ENCODE peak calls at places on chromosomes 12 and 14, in six cellular contexts. Q is coronary artery, Z is dorsolateral prefrontal cortex, G is WTC11, M is foreskin fibroblast, H is astrocyte of the spinal cord. X is an unnamed sample.

GRCh38 chr14:37903561-37904191 is 304.0 kb upstream of the SSTR1 start:
- DNase-seq in G (no peak), Q (no peak), H (peak; percentile 60), Z (no peak), M (peak; percentile 74), X (peak; percentile 75)

GRCh38 chr12:110200124-110200417 is 75.9 kb downstream of the IFT81 start:
- DNase-seq in M (peak; percentile 41), Z (no peak), Q (no peak), G (no peak), H (no peak), X (peak; percentile 31)

GRCh38 chr14:47676301-47676617 is 854 bp upstream of the MDGA2 start:
- DNase-seq in M (no peak), H (no peak), Q (no peak), G (no peak), Z (no peak), X (no peak)

GRCh38 chr14:76564471-76565119 is 188.7 kb downstream of the ESRRB start:
- DNase-seq in G (peak; percentile 28), M (no peak), Q (no peak), H (no peak), Z (no peak), X (no peak)

GRCh38 chr12:89980236-89980635 is 271.6 kb upstream of the ATP2B1 start:
- DNase-seq in G (no peak), Q (no peak), H (no peak), Z (no peak), M (peak; percentile 87), X (peak; percentile 47)

GRCh38 chr14:100470523-100470897 is 116.7 kb downstream of the BEGAIN start:
- DNase-seq in Z (no peak), H (no peak), Q (no peak), G (no peak), M (no peak), X (no peak)

GRCh38 chr12:52606581-52607241 is 5.4 kb upstream of the KRT72 start:
- DNase-seq in Z (no peak), G (no peak), Q (peak; percentile 47), M (no peak), H (no peak), X (no peak)

GRCh38 chr12:121301876-121302275 is 5.4 kb upstream of the CAMKK2 start:
- DNase-seq in M (no peak), Z (no peak), H (no peak), G (no peak), Q (no peak), X (peak; percentile 15)

GRCh38 chr14:56855891-56856461 is 45.7 kb upstream of the OTX2 start:
- DNase-seq in Z (no peak), Q (no peak), M (no peak), G (peak; percentile 73), H (no peak), X (no peak)

GRCh38 chr12:7108928-7109920 is at the start of gene C1RL:
- DNase-seq in H (peak; percentile 82), G (peak; percentile 95), Z (peak; percentile 72), M (peak; percentile 94), Q (peak; percentile 95), X (peak; percentile 97)

GRCh38 chr12:13094349-13094748 is 9.1 kb downstream of the GSG1 start:
- DNase-seq in Z (no peak), H (peak; percentile 34), G (no peak), M (peak; percentile 79), Q (no peak), X (peak; percentile 62)

GRCh38 chr12:38386238-38386985 is 69.8 kb downstream of the ALG10B start:
- DNase-seq in H (no peak), G (no peak), Q (no peak), Z (no peak), M (no peak), X (peak; percentile 2)

GRCh38 chr12:61629702-61630101 is 630.5 kb upstream of the USP15 start:
- DNase-seq in M (no peak), Z (no peak), Q (no peak), H (no peak), G (no peak), X (no peak)

GRCh38 chr14:97166497-97166896 is 369.3 kb downstream of the VRK1 start:
- DNase-seq in M (no peak), H (no peak), Q (no peak), G (no peak), Z (no peak), X (no peak)

GRCh38 chr12:50234347-50234746 is 49.0 kb downstream of the LIMA1 start:
- DNase-seq in Z (no peak), M (peak; percentile 49), H (no peak), Q (no peak), G (no peak), X (peak; percentile 46)

GRCh38 chr14:84465890-84466289 is 1064.1 kb upstream of the FLRT2 start:
- DNase-seq in M (peak; percentile 21), G (no peak), H (peak; percentile 13), Z (no peak), Q (no peak), X (no peak)

GRCh38 chr12:112347521-112347920 is 34.7 kb downstream of the HECTD4 start:
- DNase-seq in Z (no peak), G (no peak), M (peak; percentile 85), H (peak; percentile 96), Q (no peak), X (peak; percentile 96)

GRCh38 chr12:105882404-105882803 is 256.4 kb downstream of the NUAK1 start:
- DNase-seq in Q (no peak), H (peak; percentile 13), Z (peak; percentile 15), M (no peak), G (no peak), X (no peak)

GRCh38 chr12:110270125-110270962 is 10.7 kb upstream of the ATP2A2 start:
- DNase-seq in H (peak; percentile 51), M (peak; percentile 81), Q (no peak), G (no peak), Z (no peak), X (peak; percentile 71)

DNA sequence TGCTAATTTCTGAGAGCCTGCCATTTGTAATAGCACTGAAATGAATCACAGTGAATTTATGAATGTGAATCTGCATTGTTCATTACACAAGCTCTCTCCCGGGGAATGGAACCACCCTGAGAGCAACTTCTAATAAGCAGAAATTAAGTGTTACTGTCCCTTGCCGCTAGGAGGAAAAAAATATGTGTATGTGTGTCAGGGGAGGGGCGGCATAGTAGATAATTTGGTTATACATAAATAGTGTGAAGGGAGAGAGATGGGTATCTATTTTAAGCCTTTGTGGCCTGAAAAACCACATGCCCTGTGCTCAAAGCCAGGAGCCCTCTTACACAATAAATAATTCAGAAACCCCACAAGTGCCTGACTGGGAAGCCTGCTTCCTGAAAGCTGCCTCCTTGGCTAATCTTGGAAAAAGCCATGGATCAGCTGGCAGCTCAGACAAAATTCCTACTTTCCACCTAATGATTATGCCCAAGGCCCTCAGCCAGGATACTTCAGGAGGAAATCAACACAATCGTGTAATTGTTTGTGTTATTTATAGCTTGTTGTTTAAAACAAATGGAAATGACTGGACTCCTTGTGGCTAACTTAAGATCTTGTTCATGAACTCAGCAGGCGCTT is 366.2 kb upstream of the KITLG start:
- DNase-seq in G (no peak), H (peak; percentile 75), Q (no peak), M (peak; percentile 71), Z (no peak), X (peak; percentile 71)
- TF ChIP-seq CTCF in G (no peak), H (no peak), Q (no peak), M (peak; percentile 17), Z (no peak), X (peak; percentile 9)

DNA sequence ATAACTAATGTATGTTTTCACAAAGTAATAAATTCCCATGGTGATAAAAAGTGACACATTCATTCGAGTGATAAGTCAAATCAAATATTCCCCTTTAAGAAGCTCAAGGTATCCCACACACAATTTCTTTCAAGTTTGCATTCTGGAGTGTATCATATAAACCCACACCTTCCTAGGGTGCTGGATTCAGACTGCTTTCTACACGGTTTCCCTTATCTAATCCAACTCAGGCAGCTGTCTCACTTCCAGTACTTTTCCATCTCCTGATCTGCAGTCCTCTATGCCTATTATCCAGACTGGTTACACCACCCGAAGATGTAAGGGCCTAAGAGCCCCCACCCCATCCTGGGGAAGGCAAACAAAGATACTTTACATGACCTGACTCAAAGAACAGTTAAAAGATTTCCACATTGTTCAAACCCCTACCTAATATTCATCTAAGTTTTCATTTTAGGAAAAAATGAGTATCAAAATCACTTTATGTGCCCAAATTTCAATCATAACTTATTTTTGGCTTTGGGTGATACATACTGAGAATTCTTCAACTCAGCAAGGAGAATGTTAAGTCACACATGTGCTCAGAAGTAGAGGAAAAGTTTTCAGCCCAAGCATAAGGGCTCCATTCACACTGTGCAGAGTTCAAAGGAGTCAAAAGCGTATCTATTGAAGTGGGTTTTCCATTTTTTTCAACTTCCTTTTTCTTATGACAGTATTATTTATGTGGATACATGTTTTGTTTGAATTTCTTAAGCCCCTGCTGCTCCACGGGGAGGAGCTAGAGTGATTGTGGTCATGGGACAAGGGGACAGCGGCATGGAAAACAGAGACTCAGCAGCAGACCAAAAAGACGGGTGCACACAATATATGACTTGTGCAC is 41.8 kb downstream of the CORO1C start:
- DNase-seq in M (peak; percentile 63), Z (peak; percentile 38), H (peak; percentile 70), Q (no peak), G (no peak), X (peak; percentile 78)
- TF ChIP-seq CTCF in M (no peak), Z (peak; percentile 53), H (no peak), Q (no peak), G (no peak), X (peak; percentile 35)

DNA sequence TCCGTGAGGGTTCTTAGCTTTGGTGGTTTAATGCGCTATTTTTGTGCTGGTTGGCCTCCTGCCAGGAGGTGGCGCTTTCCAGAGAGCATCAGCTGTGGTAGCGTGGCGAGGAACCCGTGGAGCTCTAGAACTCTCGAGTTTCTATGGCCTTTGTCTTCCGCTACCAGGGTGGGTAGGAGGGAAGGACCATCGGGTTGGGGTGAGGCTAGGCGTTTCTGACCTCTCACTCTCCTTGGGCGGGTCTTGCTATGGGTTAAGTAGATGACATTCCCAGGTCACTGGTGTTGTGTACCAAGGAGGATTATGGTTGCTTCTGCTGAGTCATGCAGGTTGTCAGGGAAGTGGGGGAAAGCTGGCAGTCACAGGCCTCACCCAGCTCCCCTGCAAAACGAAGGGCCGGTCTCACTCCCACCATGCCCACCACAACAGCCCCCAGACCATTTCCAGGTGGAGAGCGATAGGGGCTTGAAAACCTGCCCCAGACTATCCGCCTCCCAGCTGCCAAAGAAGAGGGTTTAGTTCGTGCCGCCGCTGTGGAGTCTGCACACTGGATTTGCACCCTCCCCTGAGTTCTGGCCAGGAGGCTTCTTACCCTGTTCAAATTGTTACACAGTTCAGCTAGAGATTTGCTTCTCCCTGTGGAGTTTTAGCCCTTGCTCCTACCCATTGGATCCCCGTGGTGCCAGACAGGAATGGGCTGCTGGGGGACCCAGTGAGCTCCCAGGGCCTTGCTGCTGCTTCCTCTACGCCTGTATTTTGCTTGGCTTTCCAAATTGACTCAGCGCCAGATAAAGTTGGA is 21.9 kb downstream of the RNFT2 start:
- DNase-seq in Z (no peak), Q (peak; percentile 72), H (no peak), G (peak; percentile 77), M (no peak), X (peak; percentile 47)
- TF ChIP-seq CTCF in Z (no peak), Q (no peak), H (no peak), G (no peak), M (no peak), X (no peak)

DNA sequence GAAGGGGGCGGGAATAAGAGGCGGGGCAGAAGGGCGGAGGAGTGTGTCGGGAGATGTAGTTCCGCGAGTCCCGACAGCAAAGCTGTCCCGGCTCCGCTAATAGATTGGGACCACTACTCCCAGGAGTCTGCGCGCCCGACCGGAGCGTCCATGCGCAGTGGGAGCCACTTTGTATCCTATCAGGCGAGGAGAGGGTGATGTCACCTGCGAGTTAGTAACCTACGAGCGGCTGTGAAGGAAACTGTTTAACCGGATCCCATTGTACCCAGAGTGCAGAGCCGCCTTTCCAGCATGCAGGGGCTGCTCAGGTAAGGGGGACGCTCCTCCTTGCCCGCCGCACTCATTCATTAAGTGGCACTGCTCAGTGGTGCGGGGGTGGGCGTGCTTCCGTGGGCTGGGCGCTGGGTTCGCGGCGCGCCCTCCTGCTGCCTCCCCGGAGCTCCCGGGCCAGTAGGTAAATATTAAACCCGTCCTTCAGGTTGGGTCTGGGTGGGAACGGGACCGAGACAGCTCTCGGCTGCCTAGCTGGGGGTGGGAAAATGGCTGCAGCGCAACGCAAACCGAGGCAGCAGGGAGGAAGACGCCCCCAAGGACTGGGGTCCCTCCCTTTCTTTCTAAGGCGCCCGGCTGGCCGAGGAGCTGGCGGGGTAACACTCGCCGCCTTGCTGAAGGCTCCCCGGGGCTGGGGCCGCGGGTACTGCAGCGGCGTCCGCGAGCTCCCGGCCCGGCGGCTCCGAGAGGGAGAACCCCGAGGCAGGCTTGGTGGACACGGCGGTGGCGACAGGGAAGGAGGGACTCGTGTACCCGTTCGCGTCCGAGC is at the start of gene DAAM1:
- DNase-seq in Q (peak; percentile 99), H (peak; percentile 99), M (peak; percentile 99), Z (peak; percentile 97), G (peak; percentile 97), X (peak; percentile 99)
- TF ChIP-seq CTCF in Q (no peak), H (no peak), M (no peak), Z (no peak), G (no peak), X (no peak)